ENCODE peak calls at places on chromosome X, in eight cellular contexts. D is H9; E is endodermal cell; Q is activated CD4-positive, alpha-beta T cell treated with anti-CD3 and anti-CD28 coated beads for 1 hour; R is H4; A is B cell; M is T-cell; P is omental fat pad. S is an unnamed sample.

GRCh38 chrX:52504551-52504950 is 8.9 kb downstream of the XAGE1A start:
- DNase-seq in D (no peak), E (no peak), Q (no peak), R (no peak), A (no peak), M (no peak), P (no peak), S (no peak)

GRCh38 chrX:56733459-56734046 is 4.5 kb downstream of the NBDY start:
- DNase-seq in D (no peak), E (peak; percentile 78), Q (peak; percentile 18), R (peak; percentile 31), A (peak; percentile 44), M (peak; percentile 32), P (peak; percentile 68), S (no peak)

GRCh38 chrX:123859409-123859827 is 435 bp upstream of the XIAP start:
- DNase-seq in D (no peak), E (no peak), Q (no peak), R (no peak), A (no peak), M (no peak), P (no peak), S (no peak)

GRCh38 chrX:19672211-19672814 is 157.0 kb upstream of the MAP3K15 start:
- DNase-seq in D (no peak), E (no peak), Q (no peak), R (no peak), A (no peak), M (no peak), P (no peak), S (no peak)

GRCh38 chrX:80810365-80810978 is 795 bp upstream of the BRWD3 start:
- DNase-seq in D (no peak), E (no peak), Q (no peak), R (no peak), A (no peak), M (no peak), P (no peak), S (no peak)

GRCh38 chrX:37509349-37509748 is 62.1 kb upstream of the LANCL3 start:
- DNase-seq in D (no peak), E (peak; percentile 51), Q (no peak), R (peak; percentile 5), A (peak; percentile 39), M (no peak), P (no peak), S (no peak)

GRCh38 chrX:3638280-3638873 is 75.1 kb downstream of the PRKX start:
- DNase-seq in D (no peak), E (peak; percentile 81), Q (peak; percentile 7), R (peak; percentile 12), A (no peak), M (no peak), P (peak; percentile 37), S (no peak)

GRCh38 chrX:39726810-39727209 is 370.9 kb downstream of the BCOR start:
- DNase-seq in D (no peak), E (no peak), Q (no peak), R (peak; percentile 81), A (no peak), M (no peak), P (no peak), S (no peak)

GRCh38 chrX:149982310-149982709 is 44.0 kb upstream of the EOLA2 start:
- DNase-seq in D (no peak), E (no peak), Q (no peak), R (no peak), A (no peak), M (no peak), P (no peak), S (no peak)

S was measured in suprapubic skin.